ENCODE peak calls at places on chromosomes 12 and 14, in four cellular contexts. One of them, this sample, is unnamed.
A peak's percentile ranks its signal among the peaks of the same experiment; 100 is the strongest.

GRCh38 chr12:89863332-89863938 is 154.8 kb upstream of the ATP2B1 start:
- DNase-seq in GM12878: peak; percentile 72
- DNase-seq in HepG2: no peak
- DNase-seq in K562: no peak
- DNase-seq in this sample: no peak

GRCh38 chr14:23117371-23118020 is 1.6 kb downstream of the CEBPE start:
- DNase-seq in GM12878: no peak
- DNase-seq in HepG2: no peak
- DNase-seq in K562: no peak
- DNase-seq in this sample: peak; percentile 51

GRCh38 chr14:73887116-73887490 is 444 bp downstream of the ZNF410 start:
- DNase-seq in HepG2: peak; percentile 25
- DNase-seq in K562: no peak
- DNase-seq in GM12878: no peak
- DNase-seq in this sample: no peak

GRCh38 chr14:99157246-99157645 is 114.8 kb downstream of the BCL11B start:
- DNase-seq in GM12878: no peak
- DNase-seq in HepG2: no peak
- DNase-seq in K562: no peak
- DNase-seq in this sample: no peak

GRCh38 chr12:58364389-58365086 is 423.2 kb downstream of the ATP23 start:
- DNase-seq in K562: no peak
- DNase-seq in HepG2: no peak
- DNase-seq in GM12878: no peak
- DNase-seq in this sample: no peak

GRCh38 chr12:113892556-113892955 is 73.6 kb downstream of the RBM19 start:
- DNase-seq in HepG2: no peak
- DNase-seq in K562: no peak
- DNase-seq in GM12878: no peak
- DNase-seq in this sample: no peak

GRCh38 chr12:98385636-98386035 is 129.8 kb upstream of the TMPO start:
- DNase-seq in HepG2: no peak
- DNase-seq in K562: no peak
- DNase-seq in GM12878: no peak
- DNase-seq in this sample: no peak

GRCh38 chr12:24133385-24133784 is 183.9 kb upstream of the SOX5 start:
- DNase-seq in K562: no peak
- DNase-seq in GM12878: peak; percentile 40
- DNase-seq in HepG2: peak; percentile 14
- DNase-seq in this sample: no peak

GRCh38 chr14:57833304-57833703 is 32.6 kb downstream of the SLC35F4 start:
- DNase-seq in K562: no peak
- DNase-seq in HepG2: no peak
- DNase-seq in GM12878: no peak
- DNase-seq in this sample: no peak

GRCh38 chr12:50988051-50988450 is 35.7 kb downstream of the HIGD1C start:
- DNase-seq in HepG2: no peak
- DNase-seq in K562: no peak
- DNase-seq in GM12878: no peak
- DNase-seq in this sample: no peak

GRCh38 chr12:10701226-10701681 is 21.9 kb downstream of the YBX3 start:
- DNase-seq in GM12878: no peak
- DNase-seq in K562: no peak
- DNase-seq in HepG2: no peak
- DNase-seq in this sample: no peak

GRCh38 chr12:88753074-88753473 is 172.8 kb upstream of the KITLG start:
- DNase-seq in GM12878: no peak
- DNase-seq in HepG2: no peak
- DNase-seq in K562: no peak
- DNase-seq in this sample: no peak

GRCh38 chr14:91889477-91890211 is 22.3 kb upstream of the TC2N start:
- DNase-seq in K562: no peak
- DNase-seq in GM12878: no peak
- DNase-seq in HepG2: no peak
- DNase-seq in this sample: no peak

GRCh38 chr14:102878174-102878969 is 44.1 kb upstream of the AMN start:
- DNase-seq in HepG2: no peak
- DNase-seq in GM12878: no peak
- DNase-seq in K562: no peak
- DNase-seq in this sample: no peak

GRCh38 chr12:96986883-96987523 is 79.9 kb downstream of the NEDD1 start:
- DNase-seq in HepG2: peak; percentile 27
- DNase-seq in GM12878: no peak
- DNase-seq in K562: peak; percentile 32
- DNase-seq in this sample: no peak

GRCh38 chr12:32395031-32395430 is 4.3 kb upstream of the FGD4 start:
- DNase-seq in K562: no peak
- DNase-seq in GM12878: no peak
- DNase-seq in HepG2: no peak
- DNase-seq in this sample: no peak

GRCh38 chr14:65169351-65169750 is 67.0 kb upstream of the MAX start:
- DNase-seq in K562: no peak
- DNase-seq in HepG2: no peak
- DNase-seq in GM12878: peak; percentile 91
- DNase-seq in this sample: no peak

DNA sequence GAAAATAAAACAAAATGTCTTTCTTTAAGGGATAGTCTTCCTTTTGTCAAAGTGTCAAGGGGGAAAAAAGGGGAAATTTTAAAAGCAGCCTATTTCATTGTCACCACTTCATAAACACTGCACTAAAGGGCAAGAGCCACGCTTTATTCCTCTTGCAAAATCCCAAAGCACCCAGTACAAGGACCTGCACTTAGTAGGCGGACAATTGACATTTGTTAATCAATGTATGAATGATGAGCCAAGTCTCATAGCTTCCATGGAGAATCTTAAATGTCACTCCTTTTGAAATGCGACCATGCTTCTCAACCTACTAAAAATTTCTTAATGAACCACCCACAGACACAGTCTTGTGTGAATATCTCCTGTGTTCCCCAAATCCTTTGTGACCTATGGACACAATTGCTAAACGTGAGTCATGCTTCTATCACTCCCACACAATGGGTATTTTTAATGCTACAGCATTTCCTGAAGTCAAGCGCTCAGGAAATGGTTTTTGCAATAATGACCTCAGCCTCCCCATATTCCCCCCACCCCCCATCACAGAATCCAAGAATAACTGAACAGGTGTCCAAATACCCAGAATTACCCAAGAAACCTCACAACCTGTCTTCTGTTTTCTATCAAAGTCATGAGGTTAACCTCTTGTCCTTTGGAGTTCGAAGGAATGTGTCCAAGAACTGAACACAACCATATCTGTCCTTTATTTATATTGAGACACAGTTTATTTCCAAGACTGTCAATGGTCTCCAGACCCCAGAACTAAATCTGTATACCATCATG is 163.6 kb upstream of the PLEKHG7 start:
- DNase-seq in GM12878: peak; percentile 93
- DNase-seq in K562: peak; percentile 55
- DNase-seq in HepG2: no peak
- DNase-seq in this sample: peak; percentile 78
- TF ChIP-seq REST in GM12878: peak; percentile 57
- TF ChIP-seq REST in K562: no peak
- TF ChIP-seq REST in HepG2: no peak
- TF ChIP-seq REST in this sample: no peak

DNA sequence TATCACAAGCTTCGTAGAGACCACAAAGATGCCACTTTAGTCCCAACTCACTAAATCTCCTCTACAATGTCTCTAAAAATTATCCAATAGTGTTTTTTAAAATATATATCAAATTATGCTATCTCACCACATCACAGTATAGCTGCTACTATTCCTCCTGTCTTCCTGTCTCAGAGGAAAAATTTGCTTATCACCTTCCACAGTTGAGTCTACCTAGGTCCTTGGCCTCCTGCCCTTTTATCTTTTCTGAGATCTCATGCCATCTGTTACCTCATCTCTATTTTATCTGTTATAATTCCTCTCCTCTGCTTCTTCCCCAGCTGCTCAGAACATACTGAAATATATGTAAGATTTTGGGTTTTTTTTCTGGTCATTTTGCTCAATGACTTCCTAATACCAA is 568.2 kb downstream of the DIO2 start:
- DNase-seq in K562: no peak
- DNase-seq in HepG2: no peak
- DNase-seq in GM12878: no peak
- DNase-seq in this sample: no peak
- TF ChIP-seq GABPA in K562: no peak
- TF ChIP-seq GABPA in HepG2: no peak
- TF ChIP-seq GABPA in GM12878: no peak
- TF ChIP-seq GABPA in this sample: no peak

DNA sequence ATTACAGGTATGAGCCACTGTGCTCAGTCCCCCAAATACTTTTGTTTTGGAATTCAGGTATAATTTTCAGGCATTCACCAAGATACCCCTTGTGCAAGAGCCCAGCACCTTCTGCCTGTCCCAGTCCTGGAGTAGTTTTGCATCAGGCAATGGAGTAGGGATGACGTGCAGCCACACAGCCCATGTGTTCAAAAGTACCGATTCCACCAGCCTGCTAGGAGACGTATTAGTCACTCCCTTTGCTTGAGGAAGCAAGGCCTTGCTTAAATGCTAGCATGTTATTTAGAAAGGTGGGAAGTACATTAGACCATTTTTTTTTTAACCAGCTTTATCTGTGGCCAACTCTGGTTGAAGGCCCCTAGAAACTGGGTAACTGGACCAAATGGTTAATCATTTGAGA is 15.0 kb upstream of the GALNT16 start:
- DNase-seq in GM12878: no peak
- DNase-seq in HepG2: no peak
- DNase-seq in K562: no peak
- DNase-seq in this sample: no peak
- TF ChIP-seq POLR2AphosphoS5 in GM12878: no peak
- TF ChIP-seq POLR2AphosphoS5 in HepG2: no peak
- TF ChIP-seq POLR2AphosphoS5 in K562: no peak
- TF ChIP-seq POLR2AphosphoS5 in this sample: no peak

GRCh38 chr14:49585803-49586672 is at the start of gene RPS29:
- DNase-seq in GM12878: peak; percentile 99
- DNase-seq in K562: peak; percentile 97
- DNase-seq in HepG2: peak; percentile 99
- DNase-seq in this sample: peak; percentile 96
- TF ChIP-seq REST in GM12878: peak; percentile 14
- TF ChIP-seq REST in K562: no peak
- TF ChIP-seq REST in HepG2: no peak
- TF ChIP-seq REST in this sample: peak; percentile 77

GRCh38 chr12:49868449-49868848 is 25.5 kb upstream of the BCDIN3D start:
- DNase-seq in HepG2: no peak
- DNase-seq in GM12878: no peak
- DNase-seq in K562: no peak
- DNase-seq in this sample: no peak

GRCh38 chr12:49866859-49867579 is 24.1 kb upstream of the BCDIN3D start:
- DNase-seq in K562: peak; percentile 83
- DNase-seq in HepG2: peak; percentile 43
- DNase-seq in GM12878: no peak
- DNase-seq in this sample: peak; percentile 61

GRCh38 chr12:49865782-49866135 is 22.9 kb upstream of the BCDIN3D start:
- DNase-seq in GM12878: no peak
- DNase-seq in HepG2: no peak
- DNase-seq in K562: no peak
- DNase-seq in this sample: no peak

GRCh38 chr12:49868952-49869815 is 26.3 kb upstream of the BCDIN3D start:
- DNase-seq in K562: peak; percentile 97
- DNase-seq in GM12878: no peak
- DNase-seq in HepG2: peak; percentile 35
- DNase-seq in this sample: no peak

DNA sequence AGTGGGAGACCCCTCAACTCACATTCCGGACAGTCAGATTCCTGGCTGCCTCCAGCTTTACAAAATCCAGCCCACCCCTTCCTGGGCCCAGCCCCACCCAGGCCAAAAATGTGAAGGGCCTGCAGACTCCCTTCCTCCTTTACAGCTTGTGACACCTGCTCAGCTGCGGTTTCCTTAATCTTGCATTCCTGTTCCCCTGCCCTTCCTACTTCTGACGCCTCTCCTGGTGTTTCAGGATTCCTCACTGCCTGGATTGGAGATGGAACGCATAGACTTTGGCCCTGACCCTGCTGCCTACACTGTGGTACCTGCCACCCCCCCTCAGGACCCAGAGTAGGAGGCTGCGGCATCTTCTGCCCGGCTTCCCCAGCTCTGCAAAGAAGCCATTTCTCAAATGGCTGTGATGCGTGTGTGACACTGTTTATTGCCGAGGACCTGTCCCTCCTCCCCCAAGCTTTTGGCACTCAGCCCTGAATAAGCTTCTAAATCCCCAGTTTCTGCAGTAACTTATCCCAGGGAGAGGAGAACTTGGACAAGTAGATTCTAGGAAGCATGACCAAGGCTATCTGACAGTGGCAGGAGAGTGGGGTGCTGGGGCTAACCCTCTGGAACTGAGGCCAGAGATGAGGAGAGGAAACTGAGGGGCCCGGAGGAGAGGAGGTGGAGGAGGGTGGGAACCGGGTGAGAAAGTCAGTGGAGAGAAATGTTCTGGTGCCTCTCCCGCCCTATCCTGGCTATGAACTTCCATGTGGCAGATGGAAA is 24.9 kb upstream of the BCDIN3D start:
- DNase-seq in GM12878: no peak
- DNase-seq in HepG2: no peak
- DNase-seq in K562: no peak
- DNase-seq in this sample: no peak
- TF ChIP-seq GABPA in GM12878: no peak
- TF ChIP-seq GABPA in HepG2: no peak
- TF ChIP-seq GABPA in K562: no peak
- TF ChIP-seq GABPA in this sample: no peak

DNA sequence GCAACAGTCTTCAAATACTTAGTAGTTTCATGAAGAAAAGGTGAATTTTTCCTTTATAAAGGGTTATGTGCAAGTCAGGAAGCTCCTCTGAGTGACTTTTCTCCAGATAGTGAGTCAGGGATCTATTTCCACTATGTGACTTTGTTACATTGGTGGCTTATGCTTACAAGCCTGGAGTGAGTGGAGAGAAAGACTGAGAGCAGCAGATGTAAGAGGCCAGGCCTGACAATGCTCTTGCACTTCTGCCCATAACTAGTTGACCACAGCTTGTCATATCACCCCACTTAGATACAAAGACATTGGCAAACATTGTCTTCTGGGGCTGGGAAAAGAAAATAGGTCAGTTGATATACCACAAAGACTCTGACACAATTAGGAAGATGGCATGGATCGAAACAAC is 236.5 kb downstream of the PDZRN4 start:
- DNase-seq in K562: no peak
- DNase-seq in HepG2: no peak
- DNase-seq in GM12878: no peak
- DNase-seq in this sample: no peak
- TF ChIP-seq POLR2AphosphoS5 in K562: no peak
- TF ChIP-seq POLR2AphosphoS5 in HepG2: no peak
- TF ChIP-seq POLR2AphosphoS5 in GM12878: no peak
- TF ChIP-seq POLR2AphosphoS5 in this sample: no peak

GRCh38 chr14:104695660-104696000 is 6.2 kb downstream of the INF2 start:
- DNase-seq in HepG2: no peak
- DNase-seq in K562: no peak
- DNase-seq in GM12878: no peak
- DNase-seq in this sample: no peak
- TF ChIP-seq REST in HepG2: no peak
- TF ChIP-seq REST in K562: no peak
- TF ChIP-seq REST in GM12878: no peak
- TF ChIP-seq REST in this sample: no peak